ENCODE peak calls at places on chromosome 11, in seven cellular contexts. M is HEK293T; W is NCI-H2029; D is effector memory CD4-positive, alpha-beta T cell; B is left ventricle myocardium superior; F is activated CD4-positive, CD25-positive, alpha-beta regulatory T cell; J is AG10803. C is an unnamed sample.

GRCh38 chr11:3207530-3208189 is 11.0 kb downstream of the MRGPRG start:
- DNase-seq in M (no peak), W (no peak), D (no peak), B (peak; percentile 12), F (no peak), J (no peak), C (no peak)

GRCh38 chr11:7448126-7448525 is 37.2 kb upstream of the OLFML1 start:
- DNase-seq in M (no peak), W (no peak), D (no peak), B (no peak), F (no peak), J (no peak), C (no peak)

GRCh38 chr11:60821827-60822599 is 19.9 kb upstream of the CCDC86 start:
- DNase-seq in M (no peak), W (no peak), D (no peak), B (no peak), F (no peak), J (no peak), C (no peak)

GRCh38 chr11:85845052-85845631 is 10.0 kb upstream of the CCDC83 start:
- DNase-seq in M (no peak), W (no peak), D (no peak), B (no peak), F (no peak), J (peak; percentile 23), C (peak; percentile 51)

GRCh38 chr11:9745411-9746211 is 81.7 kb downstream of the SWAP70 start:
- DNase-seq in M (no peak), W (no peak), D (no peak), B (no peak), F (no peak), J (no peak), C (no peak)

GRCh38 chr11:115325523-115325922 is 178.7 kb downstream of the CADM1 start:
- DNase-seq in M (no peak), W (no peak), D (no peak), B (no peak), F (no peak), J (no peak), C (no peak)

GRCh38 chr11:76653674-76654309 is 16.8 kb downstream of the LRRC32 start:
- DNase-seq in M (no peak), W (no peak), D (no peak), B (peak; percentile 70), F (no peak), J (peak; percentile 94), C (peak; percentile 87)

GRCh38 chr11:82796970-82797594 is 63.4 kb upstream of the FAM181B start:
- DNase-seq in M (no peak), W (no peak), D (no peak), B (peak; percentile 64), F (no peak), J (no peak), C (no peak)

GRCh38 chr11:73729594-73730206 is 31.2 kb downstream of the RAB6A start:
- DNase-seq in M (peak; percentile 45), W (no peak), D (no peak), B (no peak), F (no peak), J (no peak), C (no peak)

GRCh38 chr11:72621008-72621610 is 53.1 kb downstream of the PDE2A start:
- DNase-seq in M (no peak), W (no peak), D (no peak), B (no peak), F (no peak), J (no peak), C (no peak)

GRCh38 chr11:122375687-122376399 is 259.8 kb upstream of the BLID start:
- DNase-seq in M (no peak), W (no peak), D (no peak), B (no peak), F (no peak), J (peak; percentile 71), C (peak; percentile 60)

GRCh38 chr11:112195906-112196305 is 20.6 kb downstream of the BCO2 start:
- DNase-seq in M (no peak), W (no peak), D (no peak), B (no peak), F (no peak), J (peak; percentile 47), C (peak; percentile 12)

GRCh38 chr11:34787348-34787747 is 128.8 kb downstream of the APIP start:
- DNase-seq in M (no peak), W (no peak), D (no peak), B (no peak), F (no peak), J (no peak), C (no peak)

GRCh38 chr11:111944139-111944538 is 7.0 kb downstream of the DIXDC1 start:
- DNase-seq in M (no peak), W (no peak), D (no peak), B (no peak), F (no peak), J (peak; percentile 93), C (peak; percentile 85)

GRCh38 chr11:126391970-126392637 is 36.6 kb downstream of the ST3GAL4 start:
- DNase-seq in M (no peak), W (no peak), D (no peak), B (peak; percentile 71), F (no peak), J (no peak), C (no peak)

GRCh38 chr11:11931461-11932055 is 76.9 kb downstream of the DKK3 start:
- DNase-seq in M (peak; percentile 46), W (peak; percentile 2), D (no peak), B (no peak), F (no peak), J (peak; percentile 70), C (peak; percentile 81)

GRCh38 chr11:13429836-13430235 is 33.2 kb downstream of the BTBD10 start:
- DNase-seq in M (no peak), W (no peak), D (no peak), B (no peak), F (no peak), J (no peak), C (no peak)

GRCh38 chr11:134581966-134582787 is 170.1 kb upstream of the B3GAT1 start:
- DNase-seq in M (no peak), W (no peak), D (no peak), B (no peak), F (no peak), J (no peak), C (no peak)

GRCh38 chr11:131658952-131659351 is 288.5 kb downstream of the NTM start:
- DNase-seq in M (no peak), W (no peak), D (no peak), B (no peak), F (no peak), J (no peak), C (no peak)

GRCh38 chr11:130427581-130428211 is 713 bp downstream of the ADAMTS8 start:
- DNase-seq in M (peak; percentile 39), W (no peak), D (no peak), B (peak; percentile 44), F (no peak), J (no peak), C (no peak)

GRCh38 chr11:57515332-57516060 is at the start of gene SLC43A1:
- DNase-seq in M (peak; percentile 55), W (no peak), D (no peak), B (peak; percentile 78), F (no peak), J (peak; percentile 50), C (peak; percentile 59)

GRCh38 chr11:1361882-1362281 is 27.9 kb upstream of the BRSK2 start:
- DNase-seq in M (no peak), W (no peak), D (no peak), B (no peak), F (no peak), J (no peak), C (no peak)

GRCh38 chr11:13955971-13956421 is 6.5 kb upstream of the SPON1 start:
- DNase-seq in M (peak; percentile 53), W (peak; percentile 38), D (no peak), B (peak; percentile 31), F (peak; percentile 22), J (peak; percentile 73), C (peak; percentile 78)

GRCh38 chr11:2763939-2764338 is 64.1 kb upstream of the KCNQ1OT1 start:
- DNase-seq in M (no peak), W (no peak), D (no peak), B (no peak), F (no peak), J (no peak), C (no peak)

C was measured in fibroblast of mammary gland.